ENCODE peak calls at places on chromosomes 1 and 21, in four cellular contexts. One of them, this sample, is unnamed.

GRCh38 chr1:6385673-6386191 is 7.8 kb downstream of the ACOT7 start:
- DNase-seq in HepG2: no peak
- DNase-seq in K562: peak
- DNase-seq in A549: peak
- DNase-seq in this sample: peak

GRCh38 chr1:52209429-52209828 is 67.5 kb downstream of the ZFYVE9 start:
- DNase-seq in K562: no peak
- DNase-seq in HepG2: no peak
- DNase-seq in A549: no peak
- DNase-seq in this sample: no peak

GRCh38 chr21:41802185-41802584 is 35.3 kb upstream of the RIPK4 start:
- DNase-seq in A549: no peak
- DNase-seq in HepG2: no peak
- DNase-seq in K562: no peak
- DNase-seq in this sample: no peak

GRCh38 chr1:232016636-232017035 is 390.0 kb downstream of the DISC1 start:
- DNase-seq in HepG2: no peak
- DNase-seq in K562: no peak
- DNase-seq in A549: no peak
- DNase-seq in this sample: no peak

GRCh38 chr1:23400324-23401110 is 24.0 kb downstream of the TCEA3 start:
- DNase-seq in HepG2: no peak
- DNase-seq in A549: no peak
- DNase-seq in K562: no peak
- DNase-seq in this sample: no peak

GRCh38 chr1:112502827-112503226 is 5.9 kb upstream of the WNT2B start:
- DNase-seq in A549: no peak
- DNase-seq in K562: peak
- DNase-seq in HepG2: no peak
- DNase-seq in this sample: no peak

GRCh38 chr1:24464378-24464770 is 38.3 kb upstream of the RCAN3 start:
- DNase-seq in HepG2: no peak
- DNase-seq in K562: no peak
- DNase-seq in A549: no peak
- DNase-seq in this sample: peak

GRCh38 chr1:100538935-100539835 is 1.2 kb downstream of the GPR88 start:
- DNase-seq in HepG2: no peak
- DNase-seq in K562: no peak
- DNase-seq in A549: peak
- DNase-seq in this sample: peak

GRCh38 chr1:185158806-185159205 is 1.8 kb downstream of the SWT1 start:
- DNase-seq in K562: no peak
- DNase-seq in HepG2: no peak
- DNase-seq in A549: peak
- DNase-seq in this sample: no peak

GRCh38 chr1:209076688-209077087 is 506.8 kb upstream of the CAMK1G start:
- DNase-seq in K562: no peak
- DNase-seq in HepG2: no peak
- DNase-seq in A549: peak
- DNase-seq in this sample: peak

GRCh38 chr1:157099633-157100009 is at the start of gene ETV3L:
- DNase-seq in K562: no peak
- DNase-seq in HepG2: no peak
- DNase-seq in A549: no peak
- DNase-seq in this sample: no peak

GRCh38 chr1:90568436-90568835 is 148.7 kb downstream of the BARHL2 start:
- DNase-seq in A549: no peak
- DNase-seq in K562: no peak
- DNase-seq in HepG2: no peak
- DNase-seq in this sample: no peak

GRCh38 chr1:38246955-38247952 is 200.7 kb upstream of the POU3F1 start:
- DNase-seq in A549: peak
- DNase-seq in HepG2: peak
- DNase-seq in K562: no peak
- DNase-seq in this sample: no peak

GRCh38 chr1:74193908-74194307 is 4.1 kb downstream of the LRRIQ3 start:
- DNase-seq in K562: no peak
- DNase-seq in HepG2: peak
- DNase-seq in A549: no peak
- DNase-seq in this sample: no peak

GRCh38 chr1:231613419-231614349 is 12.9 kb upstream of the DISC1 start:
- DNase-seq in K562: no peak
- DNase-seq in A549: no peak
- DNase-seq in HepG2: no peak
- DNase-seq in this sample: no peak

GRCh38 chr1:37362569-37362968 is 111.8 kb upstream of the ZC3H12A start:
- DNase-seq in K562: no peak
- DNase-seq in A549: no peak
- DNase-seq in HepG2: no peak
- DNase-seq in this sample: no peak

GRCh38 chr21:39863111-39863510 is 4.1 kb upstream of the PCP4 start:
- DNase-seq in A549: no peak
- DNase-seq in K562: no peak
- DNase-seq in HepG2: no peak
- DNase-seq in this sample: no peak

GRCh38 chr1:153929981-153930948 is 7.5 kb upstream of the GATAD2B start:
- DNase-seq in HepG2: no peak
- DNase-seq in K562: peak
- DNase-seq in A549: no peak
- DNase-seq in this sample: no peak

GRCh38 chr1:19068639-19069276 is 112.3 kb upstream of the IFFO2 start:
- DNase-seq in A549: no peak
- DNase-seq in K562: peak
- DNase-seq in HepG2: no peak
- DNase-seq in this sample: no peak

GRCh38 chr1:187042538-187042937 is 213.8 kb downstream of the PLA2G4A start:
- DNase-seq in K562: no peak
- DNase-seq in A549: peak
- DNase-seq in HepG2: no peak
- DNase-seq in this sample: no peak

GRCh38 chr1:94737124-94737998 is 82.8 kb upstream of the SLC44A3 start:
- DNase-seq in K562: no peak
- DNase-seq in A549: no peak
- DNase-seq in HepG2: no peak
- DNase-seq in this sample: no peak

DNA sequence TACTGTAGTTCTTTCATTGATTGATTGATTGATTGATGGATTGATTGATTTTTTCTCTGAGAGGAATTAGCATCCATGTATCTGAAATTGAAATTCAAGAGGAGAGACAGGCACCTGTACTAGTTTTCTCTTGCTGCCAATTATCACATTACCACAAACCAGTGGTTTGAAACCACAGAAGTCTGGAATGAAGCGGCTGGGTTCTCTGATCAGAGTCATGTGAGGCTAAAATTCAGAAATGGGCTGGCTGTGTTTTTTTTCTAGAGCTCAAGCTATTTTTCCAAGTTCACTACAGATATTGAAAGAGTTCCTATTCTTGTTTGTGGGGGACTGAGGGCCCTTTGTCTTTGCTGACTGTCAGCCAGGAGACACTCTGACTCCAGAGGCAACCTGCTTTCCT is 10.0 kb downstream of the NBPF3 start:
- DNase-seq in A549: no peak
- DNase-seq in HepG2: no peak
- DNase-seq in K562: no peak
- DNase-seq in this sample: no peak
- TF ChIP-seq RNF2 in A549: no peak
- TF ChIP-seq RNF2 in HepG2: no peak
- TF ChIP-seq RNF2 in K562: no peak
- TF ChIP-seq RNF2 in this sample: no peak

GRCh38 chr1:151981178-151981525 is 12.5 kb downstream of the S100A10 start:
- DNase-seq in A549: no peak
- DNase-seq in HepG2: no peak
- DNase-seq in K562: no peak
- DNase-seq in this sample: no peak
- TF ChIP-seq RNF2 in A549: no peak
- TF ChIP-seq RNF2 in HepG2: no peak
- TF ChIP-seq RNF2 in K562: no peak
- TF ChIP-seq RNF2 in this sample: no peak

GRCh38 chr1:179095377-179095776 is 13.5 kb downstream of the TOR3A start:
- DNase-seq in A549: no peak
- DNase-seq in K562: no peak
- DNase-seq in HepG2: no peak
- DNase-seq in this sample: no peak
- TF ChIP-seq RNF2 in A549: no peak
- TF ChIP-seq RNF2 in K562: no peak
- TF ChIP-seq RNF2 in HepG2: no peak
- TF ChIP-seq RNF2 in this sample: no peak

GRCh38 chr1:71561729-71562128 is 480.9 kb upstream of the ZRANB2 start:
- DNase-seq in K562: no peak
- DNase-seq in HepG2: no peak
- DNase-seq in A549: no peak
- DNase-seq in this sample: no peak
- TF ChIP-seq RNF2 in K562: no peak
- TF ChIP-seq RNF2 in HepG2: no peak
- TF ChIP-seq RNF2 in A549: no peak
- TF ChIP-seq RNF2 in this sample: no peak

GRCh38 chr1:234871710-234872262 is 256.9 kb downstream of the TOMM20 start:
- DNase-seq in HepG2: no peak
- DNase-seq in A549: no peak
- DNase-seq in K562: no peak
- DNase-seq in this sample: no peak
- TF ChIP-seq RNF2 in HepG2: no peak
- TF ChIP-seq RNF2 in A549: no peak
- TF ChIP-seq RNF2 in K562: no peak
- TF ChIP-seq RNF2 in this sample: no peak

GRCh38 chr1:59564192-59564891 is 250.4 kb upstream of the HOOK1 start:
- DNase-seq in HepG2: no peak
- DNase-seq in A549: no peak
- DNase-seq in K562: no peak
- DNase-seq in this sample: no peak

GRCh38 chr1:59565611-59566410 is 248.9 kb upstream of the HOOK1 start:
- DNase-seq in A549: no peak
- DNase-seq in HepG2: no peak
- DNase-seq in K562: no peak
- DNase-seq in this sample: no peak

GRCh38 chr1:59569198-59569597 is 245.6 kb upstream of the HOOK1 start:
- DNase-seq in K562: no peak
- DNase-seq in A549: no peak
- DNase-seq in HepG2: no peak
- DNase-seq in this sample: no peak

GRCh38 chr1:59570524-59570923 is 244.2 kb upstream of the HOOK1 start:
- DNase-seq in K562: no peak
- DNase-seq in HepG2: peak
- DNase-seq in A549: no peak
- DNase-seq in this sample: no peak

DNA sequence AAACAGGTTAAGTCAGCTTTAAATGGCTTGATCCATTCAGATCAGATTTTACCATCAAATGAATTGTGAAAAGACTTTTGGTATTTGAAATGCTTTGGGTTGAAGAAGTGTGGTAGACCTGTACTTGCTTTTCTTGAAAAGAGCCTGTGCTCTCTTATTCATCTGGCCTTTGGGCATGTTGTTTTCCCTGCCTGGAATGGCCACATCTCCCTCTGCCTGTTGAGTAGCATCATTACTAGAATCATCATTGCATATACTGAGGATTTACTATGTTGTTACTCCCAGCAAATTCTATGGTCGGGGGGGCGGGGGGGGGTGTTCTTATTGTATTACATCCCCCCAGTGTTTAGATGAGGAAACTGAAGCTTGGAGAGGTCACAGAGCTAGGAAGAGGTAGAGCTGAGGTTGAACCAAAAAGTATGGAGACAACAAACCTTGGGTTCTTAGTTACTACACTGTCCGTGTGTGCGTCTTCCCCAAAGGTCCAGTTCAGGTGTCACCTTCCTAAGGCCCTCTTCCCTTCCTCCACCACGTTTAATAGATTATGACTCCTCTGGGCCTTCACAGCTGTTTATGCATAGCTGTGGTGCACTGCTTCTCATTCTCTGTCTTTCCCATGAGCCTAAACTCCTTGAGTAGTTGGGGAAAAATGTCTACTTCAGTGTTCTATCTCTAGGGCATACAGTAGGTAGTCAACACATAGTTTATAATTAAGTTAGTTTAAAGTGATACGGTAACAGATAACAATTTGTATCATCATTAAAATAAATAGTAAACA is 246.4 kb upstream of the HOOK1 start:
- DNase-seq in A549: peak
- DNase-seq in HepG2: no peak
- DNase-seq in K562: no peak
- DNase-seq in this sample: no peak
- TF ChIP-seq RNF2 in A549: no peak
- TF ChIP-seq RNF2 in HepG2: no peak
- TF ChIP-seq RNF2 in K562: no peak
- TF ChIP-seq RNF2 in this sample: no peak

GRCh38 chr1:8155528-8156186 is 129.5 kb upstream of the ERRFI1 start:
- DNase-seq in K562: no peak
- DNase-seq in A549: peak
- DNase-seq in HepG2: peak
- DNase-seq in this sample: no peak

GRCh38 chr1:8151647-8152046 is 125.5 kb upstream of the ERRFI1 start:
- DNase-seq in HepG2: peak
- DNase-seq in A549: no peak
- DNase-seq in K562: no peak
- DNase-seq in this sample: no peak

GRCh38 chr1:8153961-8154360 is 127.9 kb upstream of the ERRFI1 start:
- DNase-seq in A549: no peak
- DNase-seq in HepG2: no peak
- DNase-seq in K562: no peak
- DNase-seq in this sample: no peak

GRCh38 chr1:8152731-8153702 is 126.9 kb upstream of the ERRFI1 start:
- DNase-seq in K562: no peak
- DNase-seq in A549: peak
- DNase-seq in HepG2: no peak
- DNase-seq in this sample: no peak

GRCh38 chr1:8154621-8155052 is 128.5 kb upstream of the ERRFI1 start:
- DNase-seq in A549: peak
- DNase-seq in HepG2: peak
- DNase-seq in K562: no peak
- DNase-seq in this sample: no peak
- TF ChIP-seq RNF2 in A549: no peak
- TF ChIP-seq RNF2 in HepG2: no peak
- TF ChIP-seq RNF2 in K562: no peak
- TF ChIP-seq RNF2 in this sample: no peak

GRCh38 chr21:16071082-16071481 is 341.3 kb downstream of the USP25 start:
- DNase-seq in HepG2: no peak
- DNase-seq in A549: no peak
- DNase-seq in K562: no peak
- DNase-seq in this sample: no peak
- TF ChIP-seq RNF2 in HepG2: no peak
- TF ChIP-seq RNF2 in A549: no peak
- TF ChIP-seq RNF2 in K562: no peak
- TF ChIP-seq RNF2 in this sample: no peak

GRCh38 chr1:40857737-40858136 is 4.4 kb downstream of the CITED4 start:
- DNase-seq in HepG2: no peak
- DNase-seq in A549: no peak
- DNase-seq in K562: no peak
- DNase-seq in this sample: no peak

GRCh38 chr1:40861227-40862003 is 748 bp downstream of the CITED4 start:
- DNase-seq in HepG2: no peak
- DNase-seq in K562: no peak
- DNase-seq in A549: no peak
- DNase-seq in this sample: no peak

GRCh38 chr1:40856656-40857302 is 5.4 kb downstream of the CITED4 start:
- DNase-seq in K562: no peak
- DNase-seq in HepG2: no peak
- DNase-seq in A549: no peak
- DNase-seq in this sample: no peak

GRCh38 chr1:40860706-40861226 is 1.4 kb downstream of the CITED4 start:
- DNase-seq in K562: no peak
- DNase-seq in HepG2: no peak
- DNase-seq in A549: no peak
- DNase-seq in this sample: no peak

GRCh38 chr1:40859017-40859416 is 3.1 kb downstream of the CITED4 start:
- DNase-seq in HepG2: no peak
- DNase-seq in K562: no peak
- DNase-seq in A549: no peak
- DNase-seq in this sample: no peak
- TF ChIP-seq RNF2 in HepG2: no peak
- TF ChIP-seq RNF2 in K562: no peak
- TF ChIP-seq RNF2 in A549: no peak
- TF ChIP-seq RNF2 in this sample: no peak